ENCODE peak calls at places on chromosomes 5 and 9, in five cellular contexts. One of them, this sample, is unnamed.

GRCh38 chr5:171592076-171592475 is 172.6 kb downstream of the FGF18 start:
- DNase-seq in EL: no peak
- DNase-seq in GM20000: no peak
- DNase-seq in fibroblast of villous mesenchyme: no peak
- DNase-seq in occipital lobe: no peak
- DNase-seq in this sample: no peak

GRCh38 chr9:120711841-120712538 is 2.3 kb downstream of the MEGF9 start:
- DNase-seq in occipital lobe: no peak
- DNase-seq in GM20000: no peak
- DNase-seq in fibroblast of villous mesenchyme: no peak
- DNase-seq in EL: no peak
- DNase-seq in this sample: no peak

GRCh38 chr9:128260340-128260739 is 15.5 kb downstream of the GOLGA2 start:
- DNase-seq in GM20000: no peak
- DNase-seq in fibroblast of villous mesenchyme: no peak
- DNase-seq in EL: no peak
- DNase-seq in occipital lobe: no peak
- DNase-seq in this sample: no peak

GRCh38 chr9:86500667-86501435 is 146.6 kb upstream of the TUT7 start:
- DNase-seq in EL: peak
- DNase-seq in GM20000: no peak
- DNase-seq in occipital lobe: no peak
- DNase-seq in fibroblast of villous mesenchyme: peak
- DNase-seq in this sample: peak

GRCh38 chr9:36436909-36437308 is 36.8 kb upstream of the RNF38 start:
- DNase-seq in EL: no peak
- DNase-seq in fibroblast of villous mesenchyme: no peak
- DNase-seq in GM20000: no peak
- DNase-seq in occipital lobe: no peak
- DNase-seq in this sample: no peak

GRCh38 chr9:113941056-113941455 is 64.9 kb downstream of the ZNF618 start:
- DNase-seq in fibroblast of villous mesenchyme: peak
- DNase-seq in EL: peak
- DNase-seq in occipital lobe: no peak
- DNase-seq in GM20000: no peak
- DNase-seq in this sample: no peak

GRCh38 chr9:78533500-78533899 is 236.6 kb downstream of the PSAT1 start:
- DNase-seq in fibroblast of villous mesenchyme: no peak
- DNase-seq in EL: no peak
- DNase-seq in occipital lobe: no peak
- DNase-seq in GM20000: no peak
- DNase-seq in this sample: no peak

GRCh38 chr9:27118916-27119315 is 9.9 kb downstream of the TEK start:
- DNase-seq in occipital lobe: no peak
- DNase-seq in EL: peak
- DNase-seq in fibroblast of villous mesenchyme: no peak
- DNase-seq in GM20000: no peak
- DNase-seq in this sample: peak

GRCh38 chr9:16092627-16093091 is 539.8 kb downstream of the CCDC171 start:
- DNase-seq in occipital lobe: no peak
- DNase-seq in fibroblast of villous mesenchyme: peak
- DNase-seq in GM20000: no peak
- DNase-seq in EL: no peak
- DNase-seq in this sample: peak

GRCh38 chr5:66963559-66963971 is 233.0 kb downstream of the CD180 start:
- DNase-seq in EL: peak
- DNase-seq in GM20000: no peak
- DNase-seq in occipital lobe: no peak
- DNase-seq in fibroblast of villous mesenchyme: peak
- DNase-seq in this sample: peak

GRCh38 chr9:86546712-86547111 is 192.5 kb upstream of the TUT7 start:
- DNase-seq in occipital lobe: no peak
- DNase-seq in EL: no peak
- DNase-seq in fibroblast of villous mesenchyme: no peak
- DNase-seq in GM20000: no peak
- DNase-seq in this sample: no peak

GRCh38 chr9:94611638-94612068 is 18.0 kb upstream of the FBP2 start:
- DNase-seq in occipital lobe: no peak
- DNase-seq in EL: no peak
- DNase-seq in GM20000: no peak
- DNase-seq in fibroblast of villous mesenchyme: no peak
- DNase-seq in this sample: no peak

GRCh38 chr5:79806741-79807140 is 117.1 kb downstream of the CMYA5 start:
- DNase-seq in GM20000: no peak
- DNase-seq in EL: peak
- DNase-seq in occipital lobe: peak
- DNase-seq in fibroblast of villous mesenchyme: no peak
- DNase-seq in this sample: no peak

GRCh38 chr9:89096807-89097206 is 81.8 kb downstream of the SHC3 start:
- DNase-seq in fibroblast of villous mesenchyme: no peak
- DNase-seq in EL: no peak
- DNase-seq in occipital lobe: no peak
- DNase-seq in GM20000: no peak
- DNase-seq in this sample: no peak

GRCh38 chr5:122091942-122092600 is 14.0 kb upstream of the LOX start:
- DNase-seq in occipital lobe: no peak
- DNase-seq in GM20000: no peak
- DNase-seq in EL: peak
- DNase-seq in fibroblast of villous mesenchyme: peak
- DNase-seq in this sample: peak

GRCh38 chr9:124776952-124777645 is at the start of gene OLFML2A:
- DNase-seq in fibroblast of villous mesenchyme: no peak
- DNase-seq in GM20000: peak
- DNase-seq in occipital lobe: no peak
- DNase-seq in EL: peak
- DNase-seq in this sample: no peak

GRCh38 chr5:156379198-156379597 is 52.2 kb downstream of the SGCD start:
- DNase-seq in fibroblast of villous mesenchyme: no peak
- DNase-seq in occipital lobe: no peak
- DNase-seq in GM20000: no peak
- DNase-seq in EL: no peak
- DNase-seq in this sample: no peak

GRCh38 chr5:154608531-154609011 is 130.5 kb upstream of the HAND1 start:
- DNase-seq in GM20000: no peak
- DNase-seq in occipital lobe: no peak
- DNase-seq in fibroblast of villous mesenchyme: no peak
- DNase-seq in EL: no peak
- DNase-seq in this sample: no peak

GRCh38 chr9:12777149-12778010 is 2.6 kb downstream of the LURAP1L start:
- DNase-seq in GM20000: no peak
- DNase-seq in occipital lobe: no peak
- DNase-seq in EL: no peak
- DNase-seq in fibroblast of villous mesenchyme: no peak
- DNase-seq in this sample: no peak

GRCh38 chr9:95157491-95158151 is 159.9 kb downstream of the FANCC start:
- DNase-seq in GM20000: peak
- DNase-seq in fibroblast of villous mesenchyme: peak
- DNase-seq in occipital lobe: no peak
- DNase-seq in EL: peak
- DNase-seq in this sample: peak

GRCh38 chr9:115524467-115525059 is 406.6 kb upstream of the TNC start:
- DNase-seq in fibroblast of villous mesenchyme: peak
- DNase-seq in EL: peak
- DNase-seq in occipital lobe: peak
- DNase-seq in GM20000: peak
- DNase-seq in this sample: peak

GRCh38 chr5:131417240-131417869 is 153.5 kb downstream of the CDC42SE2 start:
- DNase-seq in occipital lobe: peak
- DNase-seq in GM20000: peak
- DNase-seq in EL: peak
- DNase-seq in fibroblast of villous mesenchyme: peak
- DNase-seq in this sample: peak

GRCh38 chr5:72079288-72079687 is 28.0 kb upstream of the MAP1B start:
- DNase-seq in occipital lobe: no peak
- DNase-seq in fibroblast of villous mesenchyme: no peak
- DNase-seq in EL: no peak
- DNase-seq in GM20000: peak
- DNase-seq in this sample: no peak

GRCh38 chr9:108722396-108722795 is 133.4 kb downstream of the ACTL7B start:
- DNase-seq in EL: no peak
- DNase-seq in fibroblast of villous mesenchyme: no peak
- DNase-seq in GM20000: no peak
- DNase-seq in occipital lobe: no peak
- DNase-seq in this sample: no peak

GRCh38 chr9:76181020-76181641 is 213.1 kb downstream of the RFK start:
- DNase-seq in EL: no peak
- DNase-seq in fibroblast of villous mesenchyme: peak
- DNase-seq in occipital lobe: no peak
- DNase-seq in GM20000: no peak
- DNase-seq in this sample: peak

GRCh38 chr9:19050637-19051591 is 1.7 kb downstream of the RRAGA start:
- DNase-seq in GM20000: no peak
- DNase-seq in fibroblast of villous mesenchyme: no peak
- DNase-seq in occipital lobe: no peak
- DNase-seq in EL: peak
- DNase-seq in this sample: peak

GRCh38 chr5:154503698-154504039 is 25.6 kb upstream of the HAND1 start:
- DNase-seq in occipital lobe: no peak
- DNase-seq in fibroblast of villous mesenchyme: no peak
- DNase-seq in EL: no peak
- DNase-seq in GM20000: no peak
- DNase-seq in this sample: no peak

GRCh38 chr9:72954431-72955420 is 1.9 kb upstream of the ALDH1A1 start:
- DNase-seq in fibroblast of villous mesenchyme: peak
- DNase-seq in EL: no peak
- DNase-seq in GM20000: no peak
- DNase-seq in occipital lobe: no peak
- DNase-seq in this sample: peak

GRCh38 chr5:179342577-179342976 is 2.7 kb downstream of the ADAMTS2 start:
- DNase-seq in EL: peak
- DNase-seq in fibroblast of villous mesenchyme: peak
- DNase-seq in GM20000: no peak
- DNase-seq in occipital lobe: no peak
- DNase-seq in this sample: no peak

GRCh38 chr5:103849934-103850333 is 287.3 kb upstream of the NUDT12 start:
- DNase-seq in EL: peak
- DNase-seq in occipital lobe: no peak
- DNase-seq in GM20000: no peak
- DNase-seq in fibroblast of villous mesenchyme: peak
- DNase-seq in this sample: peak

GRCh38 chr9:137174722-137175293 is 3.0 kb upstream of the TMEM210 start:
- DNase-seq in EL: no peak
- DNase-seq in fibroblast of villous mesenchyme: no peak
- DNase-seq in GM20000: peak
- DNase-seq in occipital lobe: no peak
- DNase-seq in this sample: no peak

GRCh38 chr5:53942724-53943123 is 367.6 kb downstream of the ARL15 start:
- DNase-seq in GM20000: no peak
- DNase-seq in fibroblast of villous mesenchyme: peak
- DNase-seq in occipital lobe: no peak
- DNase-seq in EL: peak
- DNase-seq in this sample: peak

GRCh38 chr5:175851311-175851710 is 20.1 kb upstream of the CPLX2 start:
- DNase-seq in occipital lobe: no peak
- DNase-seq in EL: no peak
- DNase-seq in GM20000: no peak
- DNase-seq in fibroblast of villous mesenchyme: no peak
- DNase-seq in this sample: no peak

GRCh38 chr5:12246016-12246415 is 341.8 kb upstream of the CTNND2 start:
- DNase-seq in occipital lobe: no peak
- DNase-seq in fibroblast of villous mesenchyme: no peak
- DNase-seq in GM20000: no peak
- DNase-seq in EL: no peak
- DNase-seq in this sample: no peak

GRCh38 chr5:170848033-170848432 is 13.8 kb upstream of the RANBP17 start:
- DNase-seq in GM20000: no peak
- DNase-seq in fibroblast of villous mesenchyme: no peak
- DNase-seq in EL: peak
- DNase-seq in occipital lobe: no peak
- DNase-seq in this sample: no peak

GRCh38 chr9:72048850-72049249 is 11.6 kb downstream of the C9orf57 start:
- DNase-seq in EL: no peak
- DNase-seq in fibroblast of villous mesenchyme: peak
- DNase-seq in GM20000: no peak
- DNase-seq in occipital lobe: no peak
- DNase-seq in this sample: no peak

GRCh38 chr9:69207503-69207902 is 33.4 kb downstream of the TJP2 start:
- DNase-seq in EL: no peak
- DNase-seq in fibroblast of villous mesenchyme: no peak
- DNase-seq in occipital lobe: no peak
- DNase-seq in GM20000: no peak
- DNase-seq in this sample: no peak

GRCh38 chr5:4563400-4563799 is 576.7 kb upstream of the ADAMTS16 start:
- DNase-seq in GM20000: no peak
- DNase-seq in EL: no peak
- DNase-seq in occipital lobe: no peak
- DNase-seq in fibroblast of villous mesenchyme: no peak
- DNase-seq in this sample: no peak

GRCh38 chr9:12224449-12224848 is 468.7 kb upstream of the TYRP1 start:
- DNase-seq in fibroblast of villous mesenchyme: no peak
- DNase-seq in occipital lobe: no peak
- DNase-seq in EL: no peak
- DNase-seq in GM20000: no peak
- DNase-seq in this sample: no peak

GRCh38 chr5:138470322-138471285 is 5.3 kb downstream of the EGR1 start:
- DNase-seq in occipital lobe: no peak
- DNase-seq in EL: no peak
- DNase-seq in GM20000: no peak
- DNase-seq in fibroblast of villous mesenchyme: no peak
- DNase-seq in this sample: no peak